ENCODE peak calls at places on chromosomes 13 and 19, in five cellular contexts. One of them, this sample, is unnamed.

GRCh38 chr13:20940083-20940482 is 37.5 kb upstream of the XPO4 start:
- DNase-seq in upper lobe of right lung: no peak
- DNase-seq in A549: no peak
- DNase-seq in AG04450: peak; percentile 4
- DNase-seq in Peyer's patch: no peak
- DNase-seq in this sample: no peak

GRCh38 chr13:77928909-77929308 is 10.3 kb upstream of the EDNRB start:
- DNase-seq in AG04450: no peak
- DNase-seq in Peyer's patch: no peak
- DNase-seq in A549: no peak
- DNase-seq in upper lobe of right lung: no peak
- DNase-seq in this sample: peak; percentile 10

GRCh38 chr19:17834350-17835181 is 13.2 kb downstream of the JAK3 start:
- DNase-seq in A549: no peak
- DNase-seq in AG04450: no peak
- DNase-seq in Peyer's patch: no peak
- DNase-seq in upper lobe of right lung: no peak
- DNase-seq in this sample: no peak

GRCh38 chr13:98959775-98960325 is 18.0 kb downstream of the DOCK9 start:
- DNase-seq in A549: no peak
- DNase-seq in AG04450: no peak
- DNase-seq in upper lobe of right lung: no peak
- DNase-seq in Peyer's patch: no peak
- DNase-seq in this sample: no peak

GRCh38 chr13:48184260-48184659 is 48.7 kb upstream of the ITM2B start:
- DNase-seq in Peyer's patch: no peak
- DNase-seq in AG04450: no peak
- DNase-seq in upper lobe of right lung: no peak
- DNase-seq in A549: no peak
- DNase-seq in this sample: no peak

GRCh38 chr19:1822210-1822609 is 10.1 kb upstream of the ATP8B3 start:
- DNase-seq in Peyer's patch: no peak
- DNase-seq in upper lobe of right lung: no peak
- DNase-seq in AG04450: no peak
- DNase-seq in A549: no peak
- DNase-seq in this sample: no peak

GRCh38 chr19:772043-772442 is 21.1 kb downstream of the MISP start:
- DNase-seq in AG04450: no peak
- DNase-seq in Peyer's patch: no peak
- DNase-seq in A549: no peak
- DNase-seq in upper lobe of right lung: no peak
- DNase-seq in this sample: no peak

GRCh38 chr19:39398297-39398864 is 7.2 kb downstream of the MED29 start:
- DNase-seq in A549: peak; percentile 84
- DNase-seq in Peyer's patch: peak; percentile 91
- DNase-seq in upper lobe of right lung: peak; percentile 87
- DNase-seq in AG04450: no peak
- DNase-seq in this sample: peak; percentile 84

GRCh38 chr19:55383279-55383788 is 758 bp downstream of the TMEM238 start:
- DNase-seq in AG04450: no peak
- DNase-seq in A549: no peak
- DNase-seq in upper lobe of right lung: no peak
- DNase-seq in Peyer's patch: peak; percentile 61
- DNase-seq in this sample: no peak

GRCh38 chr13:64869539-64869938 is 2360.6 kb downstream of the PCDH9 start:
- DNase-seq in Peyer's patch: no peak
- DNase-seq in A549: no peak
- DNase-seq in AG04450: no peak
- DNase-seq in upper lobe of right lung: no peak
- DNase-seq in this sample: no peak

GRCh38 chr13:90591927-90592268 is 755.6 kb upstream of the MIR17HG start:
- DNase-seq in AG04450: no peak
- DNase-seq in upper lobe of right lung: no peak
- DNase-seq in A549: no peak
- DNase-seq in Peyer's patch: no peak
- DNase-seq in this sample: no peak

GRCh38 chr19:13215572-13216380 is 65.6 kb downstream of the IER2 start:
- DNase-seq in Peyer's patch: no peak
- DNase-seq in AG04450: no peak
- DNase-seq in upper lobe of right lung: no peak
- DNase-seq in A549: no peak
- DNase-seq in this sample: peak; percentile 78

GRCh38 chr19:5480427-5480836 is 25.2 kb downstream of the ZNRF4 start:
- DNase-seq in AG04450: no peak
- DNase-seq in Peyer's patch: peak; percentile 64
- DNase-seq in upper lobe of right lung: no peak
- DNase-seq in A549: peak; percentile 46
- DNase-seq in this sample: peak; percentile 24

GRCh38 chr13:97515643-97516042 is 81.7 kb downstream of the RAP2A start:
- DNase-seq in Peyer's patch: no peak
- DNase-seq in upper lobe of right lung: no peak
- DNase-seq in AG04450: no peak
- DNase-seq in A549: no peak
- DNase-seq in this sample: no peak
- TF ChIP-seq CTCF in Peyer's patch: no peak
- TF ChIP-seq CTCF in upper lobe of right lung: no peak
- TF ChIP-seq CTCF in AG04450: no peak
- TF ChIP-seq CTCF in A549: no peak
- TF ChIP-seq CTCF in this sample: no peak

DNA sequence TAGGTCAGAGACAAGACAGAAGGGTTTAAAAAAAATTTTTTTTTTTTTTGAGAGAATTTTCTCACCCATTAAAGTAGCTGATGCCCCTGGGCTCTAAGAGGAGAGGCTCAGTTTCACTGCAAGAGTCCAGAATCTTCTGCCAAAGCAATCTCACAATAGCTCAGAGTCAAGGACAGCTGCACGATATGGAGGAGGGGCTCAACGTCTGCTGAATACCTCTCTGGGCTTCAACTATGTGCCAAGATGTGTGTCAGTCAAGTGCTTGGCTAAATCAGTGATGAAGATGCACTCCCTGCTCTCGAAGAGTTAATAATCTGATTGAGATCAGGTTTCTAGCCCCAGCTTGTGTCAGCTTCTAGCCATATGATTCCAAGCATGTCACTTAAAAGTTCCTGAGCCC is 46.9 kb downstream of the KLF12 start:
- DNase-seq in Peyer's patch: no peak
- DNase-seq in AG04450: no peak
- DNase-seq in A549: no peak
- DNase-seq in upper lobe of right lung: no peak
- DNase-seq in this sample: no peak
- H3K27ac ChIP-seq in Peyer's patch: no peak overlapping the region
- H3K27ac ChIP-seq in AG04450: no peak overlapping the region
- H3K27ac ChIP-seq in A549: no peak overlapping the region
- H3K27ac ChIP-seq in upper lobe of right lung: no peak overlapping the region
- H3K27ac ChIP-seq in this sample: no peak overlapping the region

DNA sequence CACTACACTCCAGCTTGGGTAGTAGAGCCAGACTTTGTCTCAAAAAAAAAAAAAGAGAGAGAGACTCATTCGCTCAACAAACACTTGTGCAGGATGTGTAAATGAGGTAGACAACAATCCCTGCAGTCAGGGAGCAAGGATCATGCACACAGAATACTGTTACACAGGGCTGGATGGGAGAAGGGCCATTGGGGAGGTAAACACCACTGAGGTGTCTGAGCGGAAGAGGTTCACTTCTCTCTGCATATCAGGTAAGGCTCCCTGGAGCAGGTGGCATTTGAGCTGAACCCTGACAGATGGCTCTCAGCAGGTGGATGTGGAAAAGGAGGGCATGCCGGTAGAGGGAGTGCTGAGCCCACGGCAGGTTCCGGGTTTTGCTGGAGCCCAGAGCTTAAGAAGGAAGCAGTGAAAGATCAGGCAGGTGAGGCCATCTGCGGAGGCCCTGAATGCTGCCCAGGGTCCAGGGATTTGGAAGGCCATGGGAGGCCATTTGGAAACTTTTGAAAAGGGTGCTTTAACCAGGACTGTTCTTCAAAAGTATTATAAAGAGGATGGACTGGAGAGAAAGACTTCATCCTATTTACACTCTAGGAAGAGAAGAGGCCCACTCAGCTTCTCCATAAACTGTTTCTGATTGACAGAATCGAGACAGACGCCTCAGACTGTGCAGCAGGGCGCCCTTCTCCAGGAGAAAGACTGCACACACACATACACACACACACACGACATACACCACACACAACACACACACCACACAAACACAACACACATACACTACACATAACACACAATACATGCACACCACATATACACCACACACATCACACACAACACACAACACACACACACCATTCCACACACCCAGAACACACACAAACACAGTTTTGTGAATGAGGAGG is 199.4 kb downstream of the USP12 start:
- DNase-seq in A549: no peak
- DNase-seq in Peyer's patch: peak; percentile 82
- DNase-seq in AG04450: no peak
- DNase-seq in upper lobe of right lung: no peak
- DNase-seq in this sample: peak; percentile 28
- TF ChIP-seq CTCF in A549: peak; percentile 42
- TF ChIP-seq CTCF in Peyer's patch: peak; percentile 68
- TF ChIP-seq CTCF in AG04450: peak; percentile 53
- TF ChIP-seq CTCF in upper lobe of right lung: peak; percentile 39
- TF ChIP-seq CTCF in this sample: peak; percentile 43

GRCh38 chr13:40113644-40114304 is 458.3 kb downstream of the COG6 start:
- DNase-seq in upper lobe of right lung: no peak
- DNase-seq in Peyer's patch: no peak
- DNase-seq in AG04450: no peak
- DNase-seq in A549: no peak
- DNase-seq in this sample: no peak
- H3K27ac ChIP-seq in upper lobe of right lung: no peak overlapping the region
- H3K27ac ChIP-seq in Peyer's patch: no peak overlapping the region
- H3K27ac ChIP-seq in AG04450: no peak overlapping the region
- H3K27ac ChIP-seq in A549: peak overlapping the region; percentile 0
- H3K27ac ChIP-seq in this sample: no peak overlapping the region

This sample was measured in RWPE1.